ENCODE peak calls at places on chromosome 15, in five cellular contexts. One of them, this sample, is unnamed.

GRCh38 chr15:101488300-101489164 is 975 bp downstream of the PCSK6 start:
- DNase-seq in K562: peak; percentile 66
- DNase-seq in A549: no peak
- DNase-seq in GM12878: no peak
- DNase-seq in SK-N-SH: peak; percentile 74
- DNase-seq in this sample: no peak

GRCh38 chr15:57923750-57924149 is 141.8 kb downstream of the ALDH1A2 start:
- DNase-seq in GM12878: no peak
- DNase-seq in A549: no peak
- DNase-seq in K562: no peak
- DNase-seq in SK-N-SH: no peak
- DNase-seq in this sample: no peak

GRCh38 chr15:85541744-85542143 is 161.3 kb downstream of the AKAP13 start:
- DNase-seq in K562: no peak
- DNase-seq in A549: no peak
- DNase-seq in SK-N-SH: no peak
- DNase-seq in GM12878: no peak
- DNase-seq in this sample: peak; percentile 37

GRCh38 chr15:42691308-42691707 is 45.6 kb downstream of the CDAN1 start:
- DNase-seq in GM12878: no peak
- DNase-seq in SK-N-SH: no peak
- DNase-seq in A549: no peak
- DNase-seq in K562: no peak
- DNase-seq in this sample: no peak

GRCh38 chr15:87369269-87369668 is 887.3 kb downstream of the NTRK3 start:
- DNase-seq in K562: no peak
- DNase-seq in GM12878: no peak
- DNase-seq in A549: no peak
- DNase-seq in SK-N-SH: no peak
- DNase-seq in this sample: peak; percentile 93

GRCh38 chr15:57060799-57061198 is 142.4 kb downstream of the TCF12 start:
- DNase-seq in SK-N-SH: no peak
- DNase-seq in K562: no peak
- DNase-seq in GM12878: no peak
- DNase-seq in A549: no peak
- DNase-seq in this sample: peak; percentile 89

GRCh38 chr15:45495588-45495987 is 27.0 kb downstream of the SLC30A4 start:
- DNase-seq in K562: no peak
- DNase-seq in GM12878: no peak
- DNase-seq in SK-N-SH: no peak
- DNase-seq in A549: no peak
- DNase-seq in this sample: no peak

GRCh38 chr15:78979456-78980320 is 34.8 kb upstream of the CTSH start:
- DNase-seq in A549: peak; percentile 93
- DNase-seq in SK-N-SH: peak; percentile 83
- DNase-seq in K562: peak; percentile 70
- DNase-seq in GM12878: peak; percentile 66
- DNase-seq in this sample: peak; percentile 81

GRCh38 chr15:36428102-36428845 is 151.2 kb upstream of the CDIN1 start:
- DNase-seq in SK-N-SH: no peak
- DNase-seq in GM12878: no peak
- DNase-seq in A549: peak; percentile 66
- DNase-seq in K562: peak; percentile 76
- DNase-seq in this sample: peak; percentile 100

GRCh38 chr15:79380755-79381499 is 51.2 kb upstream of the MINAR1 start:
- DNase-seq in K562: peak; percentile 72
- DNase-seq in GM12878: peak; percentile 15
- DNase-seq in A549: peak; percentile 70
- DNase-seq in SK-N-SH: peak; percentile 76
- DNase-seq in this sample: peak; percentile 74

GRCh38 chr15:80876034-80876433 is 96.9 kb downstream of the CEMIP start:
- DNase-seq in A549: no peak
- DNase-seq in K562: no peak
- DNase-seq in SK-N-SH: no peak
- DNase-seq in GM12878: no peak
- DNase-seq in this sample: no peak

GRCh38 chr15:32659340-32659831 is 17.9 kb downstream of the SCG5 start:
- DNase-seq in SK-N-SH: peak; percentile 31
- DNase-seq in K562: no peak
- DNase-seq in A549: peak; percentile 61
- DNase-seq in GM12878: no peak
- DNase-seq in this sample: peak; percentile 86

GRCh38 chr15:62474771-62475124 is 309.7 kb upstream of the C2CD4B start:
- DNase-seq in A549: no peak
- DNase-seq in K562: no peak
- DNase-seq in GM12878: no peak
- DNase-seq in SK-N-SH: no peak
- DNase-seq in this sample: peak; percentile 34

GRCh38 chr15:57686657-57687056 is 19.9 kb upstream of the POLR2M start:
- DNase-seq in K562: no peak
- DNase-seq in SK-N-SH: no peak
- DNase-seq in GM12878: no peak
- DNase-seq in A549: no peak
- DNase-seq in this sample: no peak

GRCh38 chr15:73691398-73691797 is 7.2 kb downstream of the CD276 start:
- DNase-seq in SK-N-SH: no peak
- DNase-seq in A549: no peak
- DNase-seq in K562: peak; percentile 23
- DNase-seq in GM12878: no peak
- DNase-seq in this sample: peak; percentile 77

GRCh38 chr15:95286911-95287769 is 1043.4 kb upstream of the NR2F2 start:
- DNase-seq in GM12878: peak; percentile 28
- DNase-seq in SK-N-SH: no peak
- DNase-seq in K562: no peak
- DNase-seq in A549: no peak
- DNase-seq in this sample: peak; percentile 44

GRCh38 chr15:63371297-63371918 is 10.2 kb downstream of the CA12 start:
- DNase-seq in K562: no peak
- DNase-seq in SK-N-SH: no peak
- DNase-seq in GM12878: no peak
- DNase-seq in A549: no peak
- DNase-seq in this sample: peak; percentile 81

GRCh38 chr15:35921051-35921450 is 375.1 kb upstream of the DPH6 start:
- DNase-seq in A549: no peak
- DNase-seq in GM12878: no peak
- DNase-seq in SK-N-SH: no peak
- DNase-seq in K562: no peak
- DNase-seq in this sample: no peak

GRCh38 chr15:66894986-66895780 is 170.2 kb upstream of the SMAD3 start:
- DNase-seq in GM12878: no peak
- DNase-seq in SK-N-SH: no peak
- DNase-seq in K562: no peak
- DNase-seq in A549: no peak
- DNase-seq in this sample: no peak

GRCh38 chr15:58771621-58772235 is 626 bp downstream of the MINDY2 start:
- DNase-seq in GM12878: no peak
- DNase-seq in K562: peak; percentile 50
- DNase-seq in SK-N-SH: no peak
- DNase-seq in A549: peak; percentile 70
- DNase-seq in this sample: no peak

GRCh38 chr15:27796405-27797085 is 302.6 kb downstream of the OCA2 start:
- DNase-seq in GM12878: no peak
- DNase-seq in A549: no peak
- DNase-seq in SK-N-SH: no peak
- DNase-seq in K562: no peak
- DNase-seq in this sample: no peak

GRCh38 chr15:26848498-26848897 is 18.4 kb upstream of the GABRA5 start:
- DNase-seq in SK-N-SH: no peak
- DNase-seq in K562: no peak
- DNase-seq in A549: no peak
- DNase-seq in GM12878: no peak
- DNase-seq in this sample: no peak

GRCh38 chr15:34719051-34719882 is 35.5 kb downstream of the GJD2 start:
- DNase-seq in GM12878: no peak
- DNase-seq in A549: no peak
- DNase-seq in K562: no peak
- DNase-seq in SK-N-SH: peak; percentile 14
- DNase-seq in this sample: no peak

GRCh38 chr15:28106294-28107110 is 7.4 kb upstream of the OCA2 start:
- DNase-seq in K562: no peak
- DNase-seq in SK-N-SH: peak; percentile 73
- DNase-seq in GM12878: no peak
- DNase-seq in A549: peak; percentile 51
- DNase-seq in this sample: no peak

GRCh38 chr15:87348746-87349145 is 907.8 kb downstream of the NTRK3 start:
- DNase-seq in A549: no peak
- DNase-seq in GM12878: no peak
- DNase-seq in K562: no peak
- DNase-seq in SK-N-SH: no peak
- DNase-seq in this sample: peak; percentile 76

GRCh38 chr15:84685304-84685703 is 27.3 kb upstream of the NMB start:
- DNase-seq in A549: no peak
- DNase-seq in SK-N-SH: no peak
- DNase-seq in K562: no peak
- DNase-seq in GM12878: no peak
- DNase-seq in this sample: peak; percentile 82

GRCh38 chr15:41494922-41495735 is 1.5 kb downstream of the ITPKA start:
- DNase-seq in SK-N-SH: no peak
- DNase-seq in A549: no peak
- DNase-seq in K562: no peak
- DNase-seq in GM12878: no peak
- DNase-seq in this sample: no peak

GRCh38 chr15:55627730-55628368 is 39.7 kb upstream of the PYGO1 start:
- DNase-seq in SK-N-SH: no peak
- DNase-seq in A549: peak; percentile 89
- DNase-seq in K562: no peak
- DNase-seq in GM12878: no peak
- DNase-seq in this sample: peak; percentile 95
- H3K4me2 ChIP-seq in SK-N-SH: peak overlapping the region; percentile 58
- H3K4me2 ChIP-seq in A549: peak overlapping the region; percentile 76
- H3K4me2 ChIP-seq in K562: no peak overlapping the region
- H3K4me2 ChIP-seq in GM12878: no peak overlapping the region
- H3K4me2 ChIP-seq in this sample: peak overlapping the region; percentile 21

GRCh38 chr15:61118885-61119284 is 110.2 kb downstream of the RORA start:
- DNase-seq in SK-N-SH: peak; percentile 37
- DNase-seq in GM12878: no peak
- DNase-seq in A549: no peak
- DNase-seq in K562: peak; percentile 45
- DNase-seq in this sample: no peak
- TF ChIP-seq RCOR1 in SK-N-SH: no peak
- TF ChIP-seq RCOR1 in GM12878: no peak
- TF ChIP-seq RCOR1 in A549: no peak
- TF ChIP-seq RCOR1 in K562: no peak
- TF ChIP-seq RCOR1 in this sample: no peak

GRCh38 chr15:89837134-89837829 is 22.6 kb upstream of the ANPEP start:
- DNase-seq in A549: no peak
- DNase-seq in GM12878: no peak
- DNase-seq in K562: no peak
- DNase-seq in SK-N-SH: no peak
- DNase-seq in this sample: peak; percentile 59
- H3K4me2 ChIP-seq in A549: peak overlapping the region; percentile 43
- H3K4me2 ChIP-seq in GM12878: no peak overlapping the region
- H3K4me2 ChIP-seq in K562: no peak overlapping the region
- H3K4me2 ChIP-seq in SK-N-SH: peak overlapping the region; percentile 59
- H3K4me2 ChIP-seq in this sample: peak overlapping the region; percentile 91

GRCh38 chr15:31303434-31304073 is 23.1 kb upstream of the KLF13 start:
- DNase-seq in K562: peak; percentile 72
- DNase-seq in A549: no peak
- DNase-seq in SK-N-SH: no peak
- DNase-seq in GM12878: no peak
- DNase-seq in this sample: no peak
- TF ChIP-seq RCOR1 in K562: no peak
- TF ChIP-seq RCOR1 in A549: no peak
- TF ChIP-seq RCOR1 in SK-N-SH: no peak
- TF ChIP-seq RCOR1 in GM12878: no peak
- TF ChIP-seq RCOR1 in this sample: no peak

DNA sequence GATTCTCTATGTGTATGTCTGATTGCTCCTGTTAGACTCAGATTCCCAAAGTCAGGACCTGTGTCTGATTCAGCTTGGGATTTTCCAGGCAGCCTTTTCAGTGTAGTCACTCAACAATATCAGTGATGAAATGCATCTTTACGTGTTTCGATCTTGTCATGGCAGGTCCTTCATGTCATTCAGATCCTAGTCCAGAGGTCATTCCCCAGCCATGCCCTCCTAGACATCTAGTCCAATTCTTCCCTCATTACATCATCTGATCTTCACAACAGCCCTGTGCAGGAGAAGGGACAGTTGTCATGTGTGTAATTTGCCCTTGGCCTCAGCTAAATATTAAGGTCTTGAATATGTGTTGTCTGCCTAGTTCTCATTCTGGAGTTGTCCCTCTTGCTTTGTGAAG is 153.2 kb upstream of the NR2E3 start:
- DNase-seq in K562: no peak
- DNase-seq in SK-N-SH: no peak
- DNase-seq in A549: no peak
- DNase-seq in GM12878: no peak
- DNase-seq in this sample: no peak
- H3K4me2 ChIP-seq in K562: no peak overlapping the region
- H3K4me2 ChIP-seq in SK-N-SH: no peak overlapping the region
- H3K4me2 ChIP-seq in A549: no peak overlapping the region
- H3K4me2 ChIP-seq in GM12878: no peak overlapping the region
- H3K4me2 ChIP-seq in this sample: no peak overlapping the region

GRCh38 chr15:90039996-90040395 is 38.9 kb downstream of the ZNF710 start:
- DNase-seq in SK-N-SH: peak; percentile 57
- DNase-seq in GM12878: no peak
- DNase-seq in A549: no peak
- DNase-seq in K562: no peak
- DNase-seq in this sample: no peak
- TF ChIP-seq RCOR1 in SK-N-SH: no peak
- TF ChIP-seq RCOR1 in GM12878: no peak
- TF ChIP-seq RCOR1 in A549: no peak
- TF ChIP-seq RCOR1 in K562: no peak
- TF ChIP-seq RCOR1 in this sample: no peak

This sample was measured in IMR-90.